ENCODE peak calls at places on chromosomes 16 and 17, in five cellular contexts. F, C, R, I and Y are unnamed samples.

GRCh38 chr17:5770556-5771270 is 186.4 kb upstream of the NLRP1 start:
- DNase-seq in F (no peak), R (no peak), I (no peak), C (no peak), Y (no peak)

GRCh38 chr17:44097110-44097810 is 26.2 kb downstream of the HDAC5 start:
- DNase-seq in F (no peak), C (no peak), R (peak; percentile 53), I (no peak), Y (no peak)

GRCh38 chr17:78127240-78127887 is 1.2 kb downstream of the TMC6 start:
- DNase-seq in C (no peak), R (no peak), I (peak; percentile 73), F (peak; percentile 91), Y (peak; percentile 91)

GRCh38 chr17:78883090-78883532 is 19.9 kb downstream of the CEP295NL start:
- DNase-seq in C (peak; percentile 65), F (peak; percentile 87), R (peak; percentile 61), I (no peak), Y (peak; percentile 92)

GRCh38 chr17:41002814-41003213 is 3.1 kb upstream of the KRTAP3-2 start:
- DNase-seq in C (no peak), F (no peak), R (no peak), I (no peak), Y (no peak)

GRCh38 chr17:43444223-43445008 is 39.4 kb upstream of the DHX8 start:
- DNase-seq in R (no peak), I (no peak), C (no peak), F (no peak), Y (no peak)

GRCh38 chr16:23229714-23230113 is 47.2 kb downstream of the SCNN1G start:
- DNase-seq in R (no peak), I (no peak), F (no peak), C (no peak), Y (no peak)

GRCh38 chr17:44095647-44096496 is 25.3 kb downstream of the G6PC3 start:
- DNase-seq in C (peak; percentile 79), R (peak; percentile 95), I (no peak), F (peak; percentile 73), Y (no peak)

GRCh38 chr16:53886482-53887378 is 182.8 kb downstream of the FTO start:
- DNase-seq in C (no peak), R (no peak), I (no peak), F (no peak), Y (no peak)

GRCh38 chr17:60079401-60079861 is 710 bp upstream of the HEATR6 start:
- DNase-seq in R (no peak), F (no peak), C (no peak), I (no peak), Y (no peak)

GRCh38 chr17:21209511-21210175 is 4.3 kb downstream of the TMEM11 start:
- DNase-seq in I (peak; percentile 60), R (no peak), C (no peak), F (peak; percentile 90), Y (no peak)

GRCh38 chr17:64081802-64082799 is 47.8 kb downstream of the ERN1 start:
- DNase-seq in C (no peak), F (no peak), I (no peak), R (peak; percentile 33), Y (no peak)

GRCh38 chr16:22139732-22140131 is 22.6 kb upstream of the SDR42E2 start:
- DNase-seq in R (no peak), I (no peak), C (no peak), F (no peak), Y (no peak)

GRCh38 chr17:36212958-36213357 is 2.1 kb downstream of the CCL4L2 start:
- DNase-seq in R (no peak), C (no peak), I (no peak), F (no peak), Y (no peak)

GRCh38 chr17:56478836-56479447 is 114.6 kb upstream of the NOG start:
- DNase-seq in F (no peak), C (no peak), R (peak; percentile 9), I (no peak), Y (no peak)
- H3K4me3 ChIP-seq in F (no peak overlapping the region), C (no peak overlapping the region), R (no peak overlapping the region), I (no peak overlapping the region), Y (no peak overlapping the region)

DNA sequence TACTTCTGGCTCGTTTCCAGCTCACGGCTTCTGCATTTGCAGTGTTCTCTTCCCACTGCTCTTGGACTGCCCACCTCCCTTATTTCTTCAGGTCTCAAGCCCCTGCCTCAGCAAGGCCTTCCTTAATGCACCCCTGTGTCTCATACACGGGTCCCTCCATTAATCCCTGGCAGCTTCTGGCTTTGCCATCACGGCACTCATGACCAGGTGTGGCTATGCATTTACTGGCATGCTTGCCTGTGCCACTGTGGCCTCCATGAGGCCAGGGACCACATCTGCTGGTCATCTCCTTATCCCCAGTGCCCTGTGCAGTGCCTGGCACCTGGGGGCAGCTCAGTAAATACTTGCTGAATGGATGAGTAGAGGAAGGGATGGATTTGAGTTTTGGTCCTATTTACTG is 114.1 kb downstream of the C16orf78 start:
- DNase-seq in I (no peak), C (peak; percentile 21), R (no peak), F (peak; percentile 33), Y (no peak)
- H3K27me3 ChIP-seq in I (no peaks in the 10 kb centered on the region), C (no peaks in the 10 kb centered on the region), R (no peaks in the 10 kb centered on the region), F (no peaks in the 10 kb centered on the region), Y (peaks cover 1% of the 10 kb centered on the region)

GRCh38 chr17:82412535-82413520 is 5.3 kb upstream of the HEXD start:
- DNase-seq in C (no peak), R (no peak), F (no peak), I (peak; percentile 27), Y (no peak)
- TF ChIP-seq CTCF in C (no peak), R (no peak), F (no peak), I (no peak), Y (no peak)

GRCh38 chr16:87603684-87604571 is 1.6 kb downstream of the JPH3 start:
- DNase-seq in R (no peak), F (no peak), C (no peak), I (no peak), Y (no peak)
- H3K4me3 ChIP-seq in R (no peak overlapping the region), F (no peak overlapping the region), C (no peak overlapping the region), I (no peak overlapping the region), Y (no peak overlapping the region)

DNA sequence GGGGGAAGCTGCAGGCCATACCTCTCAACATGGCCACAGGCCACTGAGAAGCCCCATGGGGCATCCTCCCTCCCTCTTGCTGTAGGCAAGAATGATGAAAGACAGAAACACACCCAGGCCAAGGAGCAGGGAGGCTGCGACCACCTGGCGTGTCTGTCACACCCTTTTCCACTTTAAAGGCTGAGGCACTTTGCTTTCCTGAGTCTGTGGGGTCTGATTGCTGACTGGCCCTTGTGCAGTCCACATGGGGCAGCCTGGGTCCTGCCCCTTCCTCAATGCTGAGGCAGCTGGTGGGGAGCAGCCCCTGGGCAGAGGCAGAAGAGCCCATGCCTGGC is 8.7 kb downstream of the TMEM204 start:
- DNase-seq in I (no peak), F (no peak), R (no peak), C (no peak), Y (no peak)
- H3K27me3 ChIP-seq in I (no peaks in the 10 kb centered on the region), F (no peaks in the 10 kb centered on the region), R (no peaks in the 10 kb centered on the region), C (no peaks in the 10 kb centered on the region), Y (no peaks in the 10 kb centered on the region)

GRCh38 chr17:52207786-52208185 is 49.3 kb upstream of the CA10 start:
- DNase-seq in F (no peak), C (no peak), R (no peak), I (no peak), Y (no peak)

GRCh38 chr17:52212851-52213250 is 54.3 kb upstream of the CA10 start:
- DNase-seq in I (no peak), C (no peak), R (no peak), F (no peak), Y (no peak)

GRCh38 chr17:52213451-52213850 is 54.9 kb upstream of the CA10 start:
- DNase-seq in R (no peak), I (no peak), C (no peak), F (no peak), Y (no peak)

GRCh38 chr17:52209507-52209906 is 51.0 kb upstream of the CA10 start:
- DNase-seq in R (no peak), I (no peak), F (no peak), C (no peak), Y (no peak)
- TF ChIP-seq CTCF in R (no peak), I (no peak), F (no peak), C (no peak), Y (no peak)